ENCODE peak calls at places on chromosomes 1 and 21, in nine cellular contexts. One of them, this sample, is unnamed.

GRCh38 chr21:35921471-35921870 is 138.9 kb downstream of the SETD4 start:
- DNase-seq in lung: no peak
- DNase-seq in heart right ventricle: no peak
- DNase-seq in GM23338: no peak
- DNase-seq in AG10803: no peak
- DNase-seq in tibial nerve: no peak
- DNase-seq in left ventricle myocardium inferior: no peak
- DNase-seq in AG04449: no peak
- DNase-seq in astrocyte of the spinal cord: no peak
- DNase-seq in this sample: no peak

GRCh38 chr1:229204863-229205777 is 65.8 kb upstream of the RAB4A start:
- DNase-seq in lung: no peak
- DNase-seq in heart right ventricle: no peak
- DNase-seq in GM23338: no peak
- DNase-seq in AG10803: peak
- DNase-seq in tibial nerve: no peak
- DNase-seq in left ventricle myocardium inferior: no peak
- DNase-seq in AG04449: peak
- DNase-seq in astrocyte of the spinal cord: peak
- DNase-seq in this sample: peak

GRCh38 chr1:44707959-44708831 is 22.8 kb downstream of the RNU5D-1 start:
- DNase-seq in lung: no peak
- DNase-seq in heart right ventricle: no peak
- DNase-seq in GM23338: peak
- DNase-seq in AG10803: peak
- DNase-seq in tibial nerve: no peak
- DNase-seq in left ventricle myocardium inferior: no peak
- DNase-seq in AG04449: no peak
- DNase-seq in astrocyte of the spinal cord: peak
- DNase-seq in this sample: peak

GRCh38 chr1:213883618-213884017 is 104.2 kb upstream of the PROX1 start:
- DNase-seq in lung: no peak
- DNase-seq in heart right ventricle: no peak
- DNase-seq in GM23338: no peak
- DNase-seq in AG10803: no peak
- DNase-seq in tibial nerve: no peak
- DNase-seq in left ventricle myocardium inferior: no peak
- DNase-seq in AG04449: no peak
- DNase-seq in astrocyte of the spinal cord: no peak
- DNase-seq in this sample: no peak

GRCh38 chr1:110645962-110646735 is 28.6 kb downstream of the KCNA3 start:
- DNase-seq in lung: no peak
- DNase-seq in heart right ventricle: no peak
- DNase-seq in GM23338: no peak
- DNase-seq in AG10803: peak
- DNase-seq in tibial nerve: no peak
- DNase-seq in left ventricle myocardium inferior: no peak
- DNase-seq in AG04449: no peak
- DNase-seq in astrocyte of the spinal cord: no peak
- DNase-seq in this sample: peak

GRCh38 chr21:42580076-42580792 is 66.6 kb downstream of the SLC37A1 start:
- DNase-seq in lung: no peak
- DNase-seq in heart right ventricle: no peak
- DNase-seq in GM23338: no peak
- DNase-seq in AG10803: no peak
- DNase-seq in tibial nerve: no peak
- DNase-seq in left ventricle myocardium inferior: no peak
- DNase-seq in AG04449: no peak
- DNase-seq in astrocyte of the spinal cord: no peak
- DNase-seq in this sample: no peak

GRCh38 chr1:154775559-154776338 is 94.3 kb downstream of the KCNN3 start:
- DNase-seq in lung: no peak
- DNase-seq in heart right ventricle: no peak
- DNase-seq in GM23338: no peak
- DNase-seq in AG10803: no peak
- DNase-seq in tibial nerve: no peak
- DNase-seq in left ventricle myocardium inferior: no peak
- DNase-seq in AG04449: no peak
- DNase-seq in astrocyte of the spinal cord: no peak
- DNase-seq in this sample: no peak

GRCh38 chr1:183349201-183349711 is 68.9 kb downstream of the NMNAT2 start:
- DNase-seq in lung: no peak
- DNase-seq in heart right ventricle: no peak
- DNase-seq in GM23338: peak
- DNase-seq in AG10803: peak
- DNase-seq in tibial nerve: no peak
- DNase-seq in left ventricle myocardium inferior: no peak
- DNase-seq in AG04449: peak
- DNase-seq in astrocyte of the spinal cord: peak
- DNase-seq in this sample: peak

GRCh38 chr1:89598450-89599331 is 34.2 kb upstream of the LRRC8C start:
- DNase-seq in lung: no peak
- DNase-seq in heart right ventricle: no peak
- DNase-seq in GM23338: peak
- DNase-seq in AG10803: peak
- DNase-seq in tibial nerve: no peak
- DNase-seq in left ventricle myocardium inferior: no peak
- DNase-seq in AG04449: no peak
- DNase-seq in astrocyte of the spinal cord: peak
- DNase-seq in this sample: peak

GRCh38 chr1:213362598-213362997 is 311.6 kb downstream of the RPS6KC1 start:
- DNase-seq in lung: no peak
- DNase-seq in heart right ventricle: no peak
- DNase-seq in GM23338: no peak
- DNase-seq in AG10803: no peak
- DNase-seq in tibial nerve: no peak
- DNase-seq in left ventricle myocardium inferior: no peak
- DNase-seq in AG04449: no peak
- DNase-seq in astrocyte of the spinal cord: no peak
- DNase-seq in this sample: no peak

GRCh38 chr1:54791880-54792522 is 9.1 kb downstream of the TTC22 start:
- DNase-seq in lung: no peak
- DNase-seq in heart right ventricle: no peak
- DNase-seq in GM23338: peak
- DNase-seq in AG10803: no peak
- DNase-seq in tibial nerve: no peak
- DNase-seq in left ventricle myocardium inferior: no peak
- DNase-seq in AG04449: no peak
- DNase-seq in astrocyte of the spinal cord: peak
- DNase-seq in this sample: peak

GRCh38 chr1:195026792-195027191 is 1581.4 kb downstream of the KCNT2 start:
- DNase-seq in lung: no peak
- DNase-seq in heart right ventricle: no peak
- DNase-seq in GM23338: no peak
- DNase-seq in AG10803: no peak
- DNase-seq in tibial nerve: no peak
- DNase-seq in left ventricle myocardium inferior: no peak
- DNase-seq in AG04449: no peak
- DNase-seq in astrocyte of the spinal cord: no peak
- DNase-seq in this sample: no peak

GRCh38 chr1:224411766-224412165 is 22.8 kb downstream of the WDR26 start:
- DNase-seq in lung: no peak
- DNase-seq in heart right ventricle: no peak
- DNase-seq in GM23338: no peak
- DNase-seq in AG10803: peak
- DNase-seq in tibial nerve: no peak
- DNase-seq in left ventricle myocardium inferior: no peak
- DNase-seq in AG04449: no peak
- DNase-seq in astrocyte of the spinal cord: no peak
- DNase-seq in this sample: no peak

GRCh38 chr1:227449727-227450420 is 113.5 kb upstream of the ZNF678 start:
- DNase-seq in lung: no peak
- DNase-seq in heart right ventricle: no peak
- DNase-seq in GM23338: no peak
- DNase-seq in AG10803: no peak
- DNase-seq in tibial nerve: no peak
- DNase-seq in left ventricle myocardium inferior: no peak
- DNase-seq in AG04449: no peak
- DNase-seq in astrocyte of the spinal cord: no peak
- DNase-seq in this sample: no peak

GRCh38 chr1:232577809-232578208 is 52.1 kb downstream of the SIPA1L2 start:
- DNase-seq in lung: no peak
- DNase-seq in heart right ventricle: no peak
- DNase-seq in GM23338: no peak
- DNase-seq in AG10803: no peak
- DNase-seq in tibial nerve: no peak
- DNase-seq in left ventricle myocardium inferior: no peak
- DNase-seq in AG04449: no peak
- DNase-seq in astrocyte of the spinal cord: peak
- DNase-seq in this sample: no peak

GRCh38 chr1:226104671-226105121 is 42.2 kb downstream of the H3-3A start:
- DNase-seq in lung: no peak
- DNase-seq in heart right ventricle: no peak
- DNase-seq in GM23338: no peak
- DNase-seq in AG10803: no peak
- DNase-seq in tibial nerve: no peak
- DNase-seq in left ventricle myocardium inferior: no peak
- DNase-seq in AG04449: no peak
- DNase-seq in astrocyte of the spinal cord: no peak
- DNase-seq in this sample: peak

DNA sequence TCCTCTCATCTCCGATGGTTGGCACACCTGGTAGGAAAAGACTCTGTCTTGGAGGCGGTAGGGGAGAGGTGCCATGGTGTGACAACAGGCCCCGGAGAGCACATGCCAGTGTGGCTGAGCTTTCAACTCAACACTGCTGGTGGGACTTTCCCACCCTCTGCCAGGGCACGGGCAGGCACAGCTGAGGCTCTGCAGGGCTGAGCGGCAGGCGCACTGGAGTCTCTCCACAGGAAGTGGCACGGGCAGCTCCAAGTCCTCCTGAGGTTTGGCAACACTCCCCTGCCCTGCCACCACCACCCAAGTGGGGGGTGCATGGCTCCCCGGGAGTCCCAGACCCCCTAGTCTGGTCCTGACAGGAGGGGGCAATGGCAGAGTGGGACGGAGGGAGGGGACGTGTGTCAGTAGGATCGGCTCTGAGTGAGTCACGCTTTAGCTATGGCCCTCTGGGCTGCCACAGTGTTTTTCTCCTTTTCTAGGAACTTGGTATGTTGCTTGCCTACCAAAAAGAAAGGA is 27.3 kb upstream of the EVA1B start:
- DNase-seq in lung: no peak
- DNase-seq in heart right ventricle: no peak
- DNase-seq in GM23338: no peak
- DNase-seq in AG10803: peak
- DNase-seq in tibial nerve: no peak
- DNase-seq in left ventricle myocardium inferior: no peak
- DNase-seq in AG04449: no peak
- DNase-seq in astrocyte of the spinal cord: peak
- DNase-seq in this sample: peak
- H3K4me3 ChIP-seq in lung: no peak
- H3K4me3 ChIP-seq in heart right ventricle: no peak
- H3K4me3 ChIP-seq in GM23338: no peak
- H3K4me3 ChIP-seq in AG10803: peak
- H3K4me3 ChIP-seq in tibial nerve: no peak
- H3K4me3 ChIP-seq in left ventricle myocardium inferior: no peak
- H3K4me3 ChIP-seq in AG04449: peak
- H3K4me3 ChIP-seq in astrocyte of the spinal cord: no peak
- H3K4me3 ChIP-seq in this sample: no peak

DNA sequence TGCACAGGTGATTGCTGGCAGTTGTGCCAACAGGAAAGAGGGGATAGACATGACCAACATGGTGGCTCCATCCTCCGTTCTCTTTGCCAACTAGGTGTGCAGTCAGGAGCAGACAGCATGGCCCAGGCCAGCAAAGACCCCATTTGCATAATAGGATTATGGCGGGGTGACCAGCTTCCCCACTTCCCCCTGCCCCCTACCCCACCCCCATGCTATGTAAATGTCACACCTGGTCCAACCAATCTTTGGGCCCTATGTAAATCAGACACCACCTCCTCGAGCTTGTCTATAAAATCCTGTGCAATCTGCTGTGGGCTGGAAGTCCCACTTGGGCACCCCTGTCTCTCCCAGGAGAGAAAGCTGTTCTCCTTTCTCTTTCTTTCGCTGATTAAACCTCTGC is 146.0 kb downstream of the SLC30A10 start:
- DNase-seq in lung: no peak
- DNase-seq in heart right ventricle: no peak
- DNase-seq in GM23338: no peak
- DNase-seq in AG10803: no peak
- DNase-seq in tibial nerve: no peak
- DNase-seq in left ventricle myocardium inferior: no peak
- DNase-seq in AG04449: no peak
- DNase-seq in astrocyte of the spinal cord: no peak
- DNase-seq in this sample: no peak
- TF ChIP-seq CTCF in lung: no peak
- TF ChIP-seq CTCF in heart right ventricle: no peak
- TF ChIP-seq CTCF in GM23338: no peak
- TF ChIP-seq CTCF in AG10803: no peak
- TF ChIP-seq CTCF in tibial nerve: no peak
- TF ChIP-seq CTCF in left ventricle myocardium inferior: no peak
- TF ChIP-seq CTCF in AG04449: no peak
- TF ChIP-seq CTCF in astrocyte of the spinal cord: no peak
- TF ChIP-seq CTCF in this sample: no peak

DNA sequence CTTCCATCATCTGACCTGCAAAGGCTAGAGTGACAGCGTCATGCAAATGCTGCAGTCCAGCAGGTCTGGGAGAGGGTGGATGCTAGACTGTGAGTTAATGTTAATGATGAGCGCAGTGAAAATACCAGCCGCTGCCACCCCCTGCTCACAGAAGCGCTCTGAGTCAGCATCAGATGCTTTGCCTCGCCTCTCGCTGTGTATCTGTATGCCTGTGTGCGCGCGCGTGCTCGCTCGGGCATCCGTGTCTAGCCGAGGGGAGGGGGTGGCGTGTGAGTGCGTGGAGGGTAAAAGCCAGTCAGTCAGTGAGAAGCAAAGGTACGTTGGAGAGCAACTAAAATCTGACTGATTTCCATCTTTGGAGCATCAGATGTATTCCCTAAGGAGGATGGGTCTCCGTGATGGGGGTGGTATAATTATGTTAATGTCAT is 858.7 kb downstream of the USP25 start:
- DNase-seq in lung: peak
- DNase-seq in heart right ventricle: peak
- DNase-seq in GM23338: peak
- DNase-seq in AG10803: peak
- DNase-seq in tibial nerve: peak
- DNase-seq in left ventricle myocardium inferior: peak
- DNase-seq in AG04449: peak
- DNase-seq in astrocyte of the spinal cord: peak
- DNase-seq in this sample: peak
- H3K4me3 ChIP-seq in lung: no peak
- H3K4me3 ChIP-seq in heart right ventricle: peak
- H3K4me3 ChIP-seq in GM23338: peak
- H3K4me3 ChIP-seq in AG10803: peak
- H3K4me3 ChIP-seq in tibial nerve: peak
- H3K4me3 ChIP-seq in left ventricle myocardium inferior: peak
- H3K4me3 ChIP-seq in AG04449: peak
- H3K4me3 ChIP-seq in astrocyte of the spinal cord: peak
- H3K4me3 ChIP-seq in this sample: peak

DNA sequence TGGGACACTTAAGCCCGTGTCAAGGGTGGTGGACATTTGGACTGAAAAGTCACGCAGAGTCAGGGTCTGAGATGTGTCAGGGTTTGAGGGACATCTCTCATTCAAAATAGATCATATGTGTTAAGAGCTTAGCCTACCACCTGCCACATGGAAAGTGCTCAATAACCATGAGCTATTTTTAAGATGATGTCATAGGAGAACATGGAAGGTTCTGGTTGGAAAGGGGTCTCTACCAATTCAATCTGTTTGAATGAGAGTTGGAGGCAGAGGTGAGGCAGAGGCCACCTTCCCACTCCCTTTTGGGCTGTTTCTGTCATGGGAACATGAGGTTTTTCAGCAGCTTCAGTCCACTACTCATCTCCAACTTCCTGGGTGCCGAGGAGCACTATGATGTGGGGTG is 239.9 kb downstream of the GRIK3 start:
- DNase-seq in lung: no peak
- DNase-seq in heart right ventricle: no peak
- DNase-seq in GM23338: no peak
- DNase-seq in AG10803: no peak
- DNase-seq in tibial nerve: no peak
- DNase-seq in left ventricle myocardium inferior: no peak
- DNase-seq in AG04449: no peak
- DNase-seq in astrocyte of the spinal cord: no peak
- DNase-seq in this sample: no peak
- TF ChIP-seq CTCF in lung: no peak
- TF ChIP-seq CTCF in heart right ventricle: no peak
- TF ChIP-seq CTCF in GM23338: no peak
- TF ChIP-seq CTCF in AG10803: no peak
- TF ChIP-seq CTCF in tibial nerve: no peak
- TF ChIP-seq CTCF in left ventricle myocardium inferior: no peak
- TF ChIP-seq CTCF in AG04449: no peak
- TF ChIP-seq CTCF in astrocyte of the spinal cord: no peak
- TF ChIP-seq CTCF in this sample: no peak

This sample was measured in fibroblast of mammary gland.